ENCODE peak calls at places on chromosomes 1 and 21, in six cellular contexts. I is GM03348; G is WTC11; T is stimulated activated CD4-positive, alpha-beta T cell treated with anti-CD3 and anti-CD28 coated beads, TNF-alpha, amount 100 ng/mL, for 1 hour; C is psoas muscle; W is HCEC 1CT. Z is an unnamed sample.

GRCh38 chr1:22880174-22880601 is 92.5 kb downstream of the LACTBL1 start:
- DNase-seq in G (no peak), W (peak), C (no peak), T (no peak), I (peak), Z (no peak)

GRCh38 chr1:116986531-116987255 is 14.9 kb upstream of the CD101 start:
- DNase-seq in T (peak), G (peak), C (no peak), W (no peak), I (no peak), Z (no peak)

GRCh38 chr1:153483776-153484175 is 23.3 kb upstream of the S100A7 start:
- DNase-seq in I (no peak), G (peak), T (no peak), W (no peak), C (no peak), Z (no peak)

GRCh38 chr1:51421961-51422360 is 91.6 kb upstream of the TTC39A start:
- DNase-seq in G (no peak), W (peak), T (no peak), C (no peak), I (peak), Z (no peak)

GRCh38 chr1:154176341-154176740 is 15.6 kb downstream of the TPM3 start:
- DNase-seq in G (no peak), T (no peak), C (no peak), I (peak), W (peak), Z (no peak)

GRCh38 chr1:43438576-43439120 is 15.1 kb downstream of the HYI start:
- DNase-seq in C (no peak), T (no peak), I (no peak), W (no peak), G (no peak), Z (no peak)

GRCh38 chr21:44354001-44354405 is 582 bp downstream of the TRPM2 start:
- DNase-seq in I (no peak), T (no peak), C (peak), G (no peak), W (no peak), Z (no peak)

GRCh38 chr1:119594386-119594785 is 53.7 kb downstream of the ZNF697 start:
- DNase-seq in C (no peak), I (no peak), T (no peak), G (no peak), W (no peak), Z (no peak)

GRCh38 chr1:201954263-201955008 is 867 bp upstream of the TIMM17A start:
- DNase-seq in G (peak), T (no peak), C (no peak), W (no peak), I (no peak), Z (no peak)

GRCh38 chr1:203126151-203126865 is 1.2 kb upstream of the ADORA1 start:
- DNase-seq in G (no peak), W (peak), T (no peak), I (peak), C (no peak), Z (no peak)

GRCh38 chr1:183303901-183304300 is 114.3 kb downstream of the NMNAT2 start:
- DNase-seq in W (peak), C (no peak), T (no peak), G (no peak), I (no peak), Z (no peak)